ENCODE peak calls at places on chromosomes 12 and 14, in six cellular contexts. One of them, this sample, is unnamed.
A peak's percentile ranks its signal among the peaks of the same experiment; 100 is the strongest.

GRCh38 chr12:54394986-54395385 is 10.5 kb upstream of the ZNF385A start:
- DNase-seq in B cell: no peak
- DNase-seq in endothelial cell of umbilical vein: no peak
- DNase-seq in stimulated activated CD8-positive, alpha-beta memory T cell treated with anti-CD3 and anti-CD28 coated beads, Interleukin-15, amount 100 ng/mL, for 24 hours: no peak
- DNase-seq in caudate nucleus: no peak
- DNase-seq in stimulated activated CD4-positive, alpha-beta T cell treated with anti-CD3 and anti-CD28 coated beads, Interleukin-1b, Interleukin-23, amount 100 ng/mL, for 4 hours: no peak
- DNase-seq in this sample: no peak

GRCh38 chr14:23544511-23545447 is 6.8 kb downstream of the ZFHX2 start:
- DNase-seq in B cell: no peak
- DNase-seq in caudate nucleus: peak; percentile 31
- DNase-seq in stimulated activated CD4-positive, alpha-beta T cell treated with anti-CD3 and anti-CD28 coated beads, Interleukin-1b, Interleukin-23, amount 100 ng/mL, for 4 hours: no peak
- DNase-seq in endothelial cell of umbilical vein: no peak
- DNase-seq in stimulated activated CD8-positive, alpha-beta memory T cell treated with anti-CD3 and anti-CD28 coated beads, Interleukin-15, amount 100 ng/mL, for 24 hours: no peak
- DNase-seq in this sample: peak; percentile 47

GRCh38 chr12:43069768-43070221 is 480.2 kb upstream of the PRICKLE1 start:
- DNase-seq in B cell: no peak
- DNase-seq in stimulated activated CD8-positive, alpha-beta memory T cell treated with anti-CD3 and anti-CD28 coated beads, Interleukin-15, amount 100 ng/mL, for 24 hours: no peak
- DNase-seq in stimulated activated CD4-positive, alpha-beta T cell treated with anti-CD3 and anti-CD28 coated beads, Interleukin-1b, Interleukin-23, amount 100 ng/mL, for 4 hours: no peak
- DNase-seq in caudate nucleus: no peak
- DNase-seq in endothelial cell of umbilical vein: no peak
- DNase-seq in this sample: no peak

GRCh38 chr12:24135158-24135850 is 185.8 kb upstream of the SOX5 start:
- DNase-seq in B cell: no peak
- DNase-seq in caudate nucleus: no peak
- DNase-seq in stimulated activated CD8-positive, alpha-beta memory T cell treated with anti-CD3 and anti-CD28 coated beads, Interleukin-15, amount 100 ng/mL, for 24 hours: no peak
- DNase-seq in stimulated activated CD4-positive, alpha-beta T cell treated with anti-CD3 and anti-CD28 coated beads, Interleukin-1b, Interleukin-23, amount 100 ng/mL, for 4 hours: no peak
- DNase-seq in endothelial cell of umbilical vein: no peak
- DNase-seq in this sample: no peak

GRCh38 chr12:25194211-25194610 is 749 bp downstream of the DNAI7 start:
- DNase-seq in stimulated activated CD8-positive, alpha-beta memory T cell treated with anti-CD3 and anti-CD28 coated beads, Interleukin-15, amount 100 ng/mL, for 24 hours: no peak
- DNase-seq in B cell: no peak
- DNase-seq in endothelial cell of umbilical vein: peak; percentile 35
- DNase-seq in caudate nucleus: no peak
- DNase-seq in stimulated activated CD4-positive, alpha-beta T cell treated with anti-CD3 and anti-CD28 coated beads, Interleukin-1b, Interleukin-23, amount 100 ng/mL, for 4 hours: no peak
- DNase-seq in this sample: no peak

GRCh38 chr12:57488397-57489156 is 709 bp downstream of the MARS1 start:
- DNase-seq in caudate nucleus: no peak
- DNase-seq in stimulated activated CD4-positive, alpha-beta T cell treated with anti-CD3 and anti-CD28 coated beads, Interleukin-1b, Interleukin-23, amount 100 ng/mL, for 4 hours: no peak
- DNase-seq in B cell: no peak
- DNase-seq in endothelial cell of umbilical vein: peak; percentile 38
- DNase-seq in stimulated activated CD8-positive, alpha-beta memory T cell treated with anti-CD3 and anti-CD28 coated beads, Interleukin-15, amount 100 ng/mL, for 24 hours: no peak
- DNase-seq in this sample: no peak

GRCh38 chr14:102540310-102541028 is 30.9 kb upstream of the ANKRD9 start:
- DNase-seq in stimulated activated CD8-positive, alpha-beta memory T cell treated with anti-CD3 and anti-CD28 coated beads, Interleukin-15, amount 100 ng/mL, for 24 hours: no peak
- DNase-seq in stimulated activated CD4-positive, alpha-beta T cell treated with anti-CD3 and anti-CD28 coated beads, Interleukin-1b, Interleukin-23, amount 100 ng/mL, for 4 hours: no peak
- DNase-seq in caudate nucleus: no peak
- DNase-seq in endothelial cell of umbilical vein: no peak
- DNase-seq in B cell: no peak
- DNase-seq in this sample: no peak

GRCh38 chr12:48980953-48981756 is 3.0 kb downstream of the WNT1 start:
- DNase-seq in endothelial cell of umbilical vein: no peak
- DNase-seq in caudate nucleus: peak; percentile 49
- DNase-seq in B cell: peak; percentile 67
- DNase-seq in stimulated activated CD8-positive, alpha-beta memory T cell treated with anti-CD3 and anti-CD28 coated beads, Interleukin-15, amount 100 ng/mL, for 24 hours: no peak
- DNase-seq in stimulated activated CD4-positive, alpha-beta T cell treated with anti-CD3 and anti-CD28 coated beads, Interleukin-1b, Interleukin-23, amount 100 ng/mL, for 4 hours: no peak
- DNase-seq in this sample: no peak

GRCh38 chr12:93090768-93091172 is 161.7 kb upstream of the EEA1 start:
- DNase-seq in stimulated activated CD4-positive, alpha-beta T cell treated with anti-CD3 and anti-CD28 coated beads, Interleukin-1b, Interleukin-23, amount 100 ng/mL, for 4 hours: no peak
- DNase-seq in stimulated activated CD8-positive, alpha-beta memory T cell treated with anti-CD3 and anti-CD28 coated beads, Interleukin-15, amount 100 ng/mL, for 24 hours: no peak
- DNase-seq in endothelial cell of umbilical vein: peak; percentile 76
- DNase-seq in caudate nucleus: no peak
- DNase-seq in B cell: no peak
- DNase-seq in this sample: no peak

GRCh38 chr14:36942522-36943245 is 229.7 kb downstream of the SLC25A21 start:
- DNase-seq in B cell: no peak
- DNase-seq in stimulated activated CD4-positive, alpha-beta T cell treated with anti-CD3 and anti-CD28 coated beads, Interleukin-1b, Interleukin-23, amount 100 ng/mL, for 4 hours: no peak
- DNase-seq in endothelial cell of umbilical vein: no peak
- DNase-seq in caudate nucleus: no peak
- DNase-seq in stimulated activated CD8-positive, alpha-beta memory T cell treated with anti-CD3 and anti-CD28 coated beads, Interleukin-15, amount 100 ng/mL, for 24 hours: no peak
- DNase-seq in this sample: no peak

GRCh38 chr12:104653730-104654328 is 197.1 kb downstream of the CHST11 start:
- DNase-seq in B cell: peak; percentile 32
- DNase-seq in stimulated activated CD4-positive, alpha-beta T cell treated with anti-CD3 and anti-CD28 coated beads, Interleukin-1b, Interleukin-23, amount 100 ng/mL, for 4 hours: no peak
- DNase-seq in endothelial cell of umbilical vein: no peak
- DNase-seq in caudate nucleus: no peak
- DNase-seq in stimulated activated CD8-positive, alpha-beta memory T cell treated with anti-CD3 and anti-CD28 coated beads, Interleukin-15, amount 100 ng/mL, for 24 hours: no peak
- DNase-seq in this sample: no peak

GRCh38 chr12:102374190-102374589 is 106.2 kb downstream of the IGF1 start:
- DNase-seq in endothelial cell of umbilical vein: no peak
- DNase-seq in stimulated activated CD4-positive, alpha-beta T cell treated with anti-CD3 and anti-CD28 coated beads, Interleukin-1b, Interleukin-23, amount 100 ng/mL, for 4 hours: no peak
- DNase-seq in stimulated activated CD8-positive, alpha-beta memory T cell treated with anti-CD3 and anti-CD28 coated beads, Interleukin-15, amount 100 ng/mL, for 24 hours: no peak
- DNase-seq in B cell: no peak
- DNase-seq in caudate nucleus: no peak
- DNase-seq in this sample: no peak

GRCh38 chr14:34425095-34425851 is 36.8 kb downstream of the SPTSSA start:
- DNase-seq in endothelial cell of umbilical vein: no peak
- DNase-seq in stimulated activated CD4-positive, alpha-beta T cell treated with anti-CD3 and anti-CD28 coated beads, Interleukin-1b, Interleukin-23, amount 100 ng/mL, for 4 hours: no peak
- DNase-seq in B cell: no peak
- DNase-seq in caudate nucleus: no peak
- DNase-seq in stimulated activated CD8-positive, alpha-beta memory T cell treated with anti-CD3 and anti-CD28 coated beads, Interleukin-15, amount 100 ng/mL, for 24 hours: no peak
- DNase-seq in this sample: no peak

GRCh38 chr12:120588948-120589930 is 8.0 kb upstream of the POP5 start:
- DNase-seq in caudate nucleus: no peak
- DNase-seq in endothelial cell of umbilical vein: no peak
- DNase-seq in stimulated activated CD8-positive, alpha-beta memory T cell treated with anti-CD3 and anti-CD28 coated beads, Interleukin-15, amount 100 ng/mL, for 24 hours: no peak
- DNase-seq in stimulated activated CD4-positive, alpha-beta T cell treated with anti-CD3 and anti-CD28 coated beads, Interleukin-1b, Interleukin-23, amount 100 ng/mL, for 4 hours: no peak
- DNase-seq in B cell: no peak
- DNase-seq in this sample: peak; percentile 9

GRCh38 chr12:49767333-49767732 is 26.0 kb downstream of the TMBIM6 start:
- DNase-seq in caudate nucleus: no peak
- DNase-seq in stimulated activated CD4-positive, alpha-beta T cell treated with anti-CD3 and anti-CD28 coated beads, Interleukin-1b, Interleukin-23, amount 100 ng/mL, for 4 hours: no peak
- DNase-seq in B cell: no peak
- DNase-seq in stimulated activated CD8-positive, alpha-beta memory T cell treated with anti-CD3 and anti-CD28 coated beads, Interleukin-15, amount 100 ng/mL, for 24 hours: no peak
- DNase-seq in endothelial cell of umbilical vein: no peak
- DNase-seq in this sample: no peak

GRCh38 chr14:69376439-69376838 is 21.7 kb downstream of the ERH start:
- DNase-seq in stimulated activated CD4-positive, alpha-beta T cell treated with anti-CD3 and anti-CD28 coated beads, Interleukin-1b, Interleukin-23, amount 100 ng/mL, for 4 hours: no peak
- DNase-seq in endothelial cell of umbilical vein: no peak
- DNase-seq in caudate nucleus: no peak
- DNase-seq in B cell: no peak
- DNase-seq in stimulated activated CD8-positive, alpha-beta memory T cell treated with anti-CD3 and anti-CD28 coated beads, Interleukin-15, amount 100 ng/mL, for 24 hours: no peak
- DNase-seq in this sample: no peak

GRCh38 chr12:102050660-102051430 is 10.9 kb downstream of the WASHC3 start:
- DNase-seq in caudate nucleus: no peak
- DNase-seq in endothelial cell of umbilical vein: no peak
- DNase-seq in stimulated activated CD8-positive, alpha-beta memory T cell treated with anti-CD3 and anti-CD28 coated beads, Interleukin-15, amount 100 ng/mL, for 24 hours: no peak
- DNase-seq in stimulated activated CD4-positive, alpha-beta T cell treated with anti-CD3 and anti-CD28 coated beads, Interleukin-1b, Interleukin-23, amount 100 ng/mL, for 4 hours: no peak
- DNase-seq in B cell: no peak
- DNase-seq in this sample: no peak

GRCh38 chr14:29528889-29529288 is 398.8 kb downstream of the PRKD1 start:
- DNase-seq in stimulated activated CD4-positive, alpha-beta T cell treated with anti-CD3 and anti-CD28 coated beads, Interleukin-1b, Interleukin-23, amount 100 ng/mL, for 4 hours: no peak
- DNase-seq in caudate nucleus: no peak
- DNase-seq in B cell: no peak
- DNase-seq in stimulated activated CD8-positive, alpha-beta memory T cell treated with anti-CD3 and anti-CD28 coated beads, Interleukin-15, amount 100 ng/mL, for 24 hours: no peak
- DNase-seq in endothelial cell of umbilical vein: no peak
- DNase-seq in this sample: no peak

GRCh38 chr12:54019924-54020586 is 8.2 kb upstream of the HOXC6 start:
- DNase-seq in stimulated activated CD4-positive, alpha-beta T cell treated with anti-CD3 and anti-CD28 coated beads, Interleukin-1b, Interleukin-23, amount 100 ng/mL, for 4 hours: no peak
- DNase-seq in stimulated activated CD8-positive, alpha-beta memory T cell treated with anti-CD3 and anti-CD28 coated beads, Interleukin-15, amount 100 ng/mL, for 24 hours: no peak
- DNase-seq in B cell: no peak
- DNase-seq in endothelial cell of umbilical vein: no peak
- DNase-seq in caudate nucleus: no peak
- DNase-seq in this sample: no peak

GRCh38 chr14:34782031-34782430 is 67.6 kb upstream of the CFL2 start:
- DNase-seq in stimulated activated CD4-positive, alpha-beta T cell treated with anti-CD3 and anti-CD28 coated beads, Interleukin-1b, Interleukin-23, amount 100 ng/mL, for 4 hours: no peak
- DNase-seq in stimulated activated CD8-positive, alpha-beta memory T cell treated with anti-CD3 and anti-CD28 coated beads, Interleukin-15, amount 100 ng/mL, for 24 hours: no peak
- DNase-seq in B cell: no peak
- DNase-seq in caudate nucleus: no peak
- DNase-seq in endothelial cell of umbilical vein: peak; percentile 21
- DNase-seq in this sample: no peak

GRCh38 chr14:65170768-65171251 is 68.5 kb upstream of the MAX start:
- DNase-seq in caudate nucleus: peak; percentile 57
- DNase-seq in endothelial cell of umbilical vein: peak; percentile 70
- DNase-seq in stimulated activated CD4-positive, alpha-beta T cell treated with anti-CD3 and anti-CD28 coated beads, Interleukin-1b, Interleukin-23, amount 100 ng/mL, for 4 hours: peak; percentile 22
- DNase-seq in B cell: peak; percentile 72
- DNase-seq in stimulated activated CD8-positive, alpha-beta memory T cell treated with anti-CD3 and anti-CD28 coated beads, Interleukin-15, amount 100 ng/mL, for 24 hours: no peak
- DNase-seq in this sample: peak; percentile 26

GRCh38 chr12:118060301-118061010 is 523 bp downstream of the WSB2 start:
- DNase-seq in endothelial cell of umbilical vein: peak; percentile 40
- DNase-seq in B cell: peak; percentile 39
- DNase-seq in caudate nucleus: peak; percentile 24
- DNase-seq in stimulated activated CD8-positive, alpha-beta memory T cell treated with anti-CD3 and anti-CD28 coated beads, Interleukin-15, amount 100 ng/mL, for 24 hours: no peak
- DNase-seq in stimulated activated CD4-positive, alpha-beta T cell treated with anti-CD3 and anti-CD28 coated beads, Interleukin-1b, Interleukin-23, amount 100 ng/mL, for 4 hours: no peak
- DNase-seq in this sample: no peak

GRCh38 chr14:62528296-62528695 is 517.0 kb downstream of the KCNH5 start:
- DNase-seq in endothelial cell of umbilical vein: no peak
- DNase-seq in stimulated activated CD8-positive, alpha-beta memory T cell treated with anti-CD3 and anti-CD28 coated beads, Interleukin-15, amount 100 ng/mL, for 24 hours: no peak
- DNase-seq in caudate nucleus: no peak
- DNase-seq in stimulated activated CD4-positive, alpha-beta T cell treated with anti-CD3 and anti-CD28 coated beads, Interleukin-1b, Interleukin-23, amount 100 ng/mL, for 4 hours: no peak
- DNase-seq in B cell: no peak
- DNase-seq in this sample: no peak

GRCh38 chr12:80441921-80442320 is 2.1 kb upstream of the PTPRQ start:
- DNase-seq in endothelial cell of umbilical vein: peak; percentile 58
- DNase-seq in caudate nucleus: no peak
- DNase-seq in stimulated activated CD8-positive, alpha-beta memory T cell treated with anti-CD3 and anti-CD28 coated beads, Interleukin-15, amount 100 ng/mL, for 24 hours: no peak
- DNase-seq in stimulated activated CD4-positive, alpha-beta T cell treated with anti-CD3 and anti-CD28 coated beads, Interleukin-1b, Interleukin-23, amount 100 ng/mL, for 4 hours: no peak
- DNase-seq in B cell: no peak
- DNase-seq in this sample: no peak

This sample was measured in hypothalamus.